ENCODE peak calls at places on chromosome X, in four cellular contexts. M is HepG2, B is K562, C is GM12878. O is an unnamed sample.

GRCh38 chrX:25290132-25290531 is 274.4 kb upstream of the ARX start:
- DNase-seq in M (no peak), B (no peak), C (no peak), O (no peak)

GRCh38 chrX:39052751-39053150 is 251.5 kb downstream of the MID1IP1 start:
- DNase-seq in M (no peak), B (no peak), C (no peak), O (no peak)

GRCh38 chrX:26851981-26852380 is 611.2 kb downstream of the PPP4R3C start:
- DNase-seq in M (peak), B (no peak), C (no peak), O (no peak)

GRCh38 chrX:116694046-116694445 is 231.3 kb upstream of the CT83 start:
- DNase-seq in M (no peak), B (no peak), C (no peak), O (no peak)

GRCh38 chrX:143788265-143788664 is 67.7 kb upstream of the SPANXN2 start:
- DNase-seq in M (no peak), B (no peak), C (no peak), O (no peak)

GRCh38 chrX:39063037-39063436 is 261.8 kb downstream of the MID1IP1 start:
- DNase-seq in M (no peak), B (no peak), C (no peak), O (no peak)

GRCh38 chrX:69065451-69065850 is 99.8 kb downstream of the PJA1 start:
- DNase-seq in M (no peak), B (no peak), C (no peak), O (no peak)

GRCh38 chrX:107731831-107732502 is 43.6 kb downstream of the TSC22D3 start:
- DNase-seq in M (no peak), B (peak), C (no peak), O (peak)

GRCh38 chrX:11890843-11891514 is 132.9 kb downstream of the MSL3 start:
- DNase-seq in M (no peak), B (no peak), C (no peak), O (no peak)

GRCh38 chrX:108359811-108360602 is 78.2 kb downstream of the COL4A6 start:
- DNase-seq in M (no peak), B (no peak), C (no peak), O (no peak)

GRCh38 chrX:39855748-39856129 is 242.0 kb downstream of the BCOR start:
- DNase-seq in M (no peak), B (peak), C (peak), O (no peak)

GRCh38 chrX:155857561-155857960 is 23.6 kb upstream of the VAMP7 start:
- DNase-seq in M (no peak), B (no peak), C (no peak), O (no peak)

GRCh38 chrX:107718156-107718621 is 57.4 kb downstream of the TSC22D3 start:
- DNase-seq in M (peak), B (peak), C (no peak), O (peak)

GRCh38 chrX:39693298-39693697 is 404.5 kb downstream of the BCOR start:
- DNase-seq in M (no peak), B (peak), C (no peak), O (no peak)

GRCh38 chrX:68938244-68939004 is 109.6 kb downstream of the EFNB1 start:
- DNase-seq in M (no peak), B (no peak), C (no peak), O (no peak)

GRCh38 chrX:129777218-129777768 is 2.5 kb upstream of the SASH3 start:
- DNase-seq in M (peak), B (no peak), C (no peak), O (no peak)

GRCh38 chrX:65871671-65872311 is 168.1 kb downstream of the VSIG4 start:
- DNase-seq in M (peak), B (peak), C (peak), O (peak)

GRCh38 chrX:112163916-112164315 is 81.3 kb upstream of the TRPC5 start:
- DNase-seq in M (no peak), B (no peak), C (no peak), O (no peak)

GRCh38 chrX:68415289-68415688 is 18.0 kb downstream of the OPHN1 start:
- DNase-seq in M (no peak), B (no peak), C (no peak), O (no peak)

GRCh38 chrX:119692241-119693031 is 532 bp downstream of the SEPTIN6 start:
- DNase-seq in M (no peak), B (peak), C (no peak), O (peak)

DNA sequence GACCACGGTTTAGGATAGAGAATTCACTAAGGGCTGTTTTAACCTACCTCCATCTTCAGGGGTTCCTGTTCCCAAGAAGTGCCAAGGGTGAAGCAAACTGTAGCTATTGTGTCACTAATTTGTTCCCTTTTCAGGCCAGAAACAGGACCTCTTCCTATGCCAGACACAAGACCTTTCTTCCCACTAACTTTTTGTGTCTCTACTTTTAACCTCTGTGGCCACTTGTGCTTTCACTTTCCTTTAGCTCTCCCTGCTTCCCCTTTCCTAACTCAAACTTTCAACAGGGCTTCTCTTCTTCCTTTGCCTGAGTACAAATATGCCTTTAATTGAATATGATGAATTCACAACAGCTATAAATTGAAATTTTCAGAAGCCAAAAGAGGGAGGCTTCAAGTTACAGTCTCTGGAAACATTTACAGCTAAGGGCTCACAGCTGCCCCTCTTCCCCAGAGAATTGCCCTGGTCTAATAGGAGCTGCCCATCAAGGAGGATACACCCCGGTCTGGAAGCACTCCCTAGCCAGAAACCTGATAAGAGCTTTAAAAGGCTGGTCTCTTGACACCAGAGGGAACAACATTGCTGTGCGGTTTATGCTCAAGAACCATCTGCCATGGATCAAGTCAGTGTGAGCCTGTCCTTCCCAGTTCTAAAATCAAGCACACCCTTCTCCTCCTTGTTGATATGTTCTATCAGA is 61.7 kb upstream of the PLS3 start:
- DNase-seq in M (no peak), B (no peak), C (no peak), O (no peak)
- TF ChIP-seq CREM in M (no peak), B (no peak), C (no peak), O (no peak)

GRCh38 chrX:19174401-19175025 is 52.2 kb upstream of the ADGRG2 start:
- DNase-seq in M (no peak), B (no peak), C (no peak), O (no peak)
- TF ChIP-seq CREM in M (no peak), B (no peak), C (no peak), O (no peak)

GRCh38 chrX:154349979-154350378 is 24.5 kb downstream of the FLNA start:
- DNase-seq in M (no peak), B (no peak), C (no peak), O (no peak)

GRCh38 chrX:154350429-154351182 is 23.8 kb downstream of the FLNA start:
- DNase-seq in M (no peak), B (no peak), C (no peak), O (no peak)

GRCh38 chrX:154352012-154352401 is 22.4 kb downstream of the FLNA start:
- DNase-seq in M (no peak), B (no peak), C (no peak), O (no peak)

GRCh38 chrX:154352466-154352865 is 22.0 kb downstream of the FLNA start:
- DNase-seq in M (no peak), B (no peak), C (no peak), O (no peak)

GRCh38 chrX:154351183-154352011 is 23.0 kb downstream of the FLNA start:
- DNase-seq in M (no peak), B (no peak), C (no peak), O (no peak)
- TF ChIP-seq CREM in M (no peak), B (no peak), C (no peak), O (no peak)

GRCh38 chrX:101691823-101692222 is 32.2 kb upstream of the ARMCX2 start:
- DNase-seq in M (no peak), B (no peak), C (no peak), O (no peak)

DNA sequence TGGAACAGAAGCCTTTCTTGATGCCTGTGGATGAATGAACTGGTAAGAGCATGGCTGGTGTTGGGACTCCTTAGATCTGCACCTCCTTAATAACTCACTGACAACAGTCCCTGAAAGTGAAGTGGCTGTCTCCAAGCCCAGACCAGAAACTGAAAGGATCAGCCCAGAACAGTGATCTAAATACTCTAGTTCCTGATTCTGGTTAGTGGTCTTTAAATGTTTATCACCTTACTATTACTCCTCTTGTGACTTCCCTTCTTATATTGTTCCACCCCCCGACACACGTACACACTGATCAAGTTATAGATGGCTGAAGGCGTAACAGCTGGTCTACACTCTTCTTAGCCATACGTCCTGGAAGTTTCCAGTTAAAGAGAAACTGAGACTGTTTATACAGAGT is 33.8 kb upstream of the ARMCX2 start:
- DNase-seq in M (no peak), B (no peak), C (no peak), O (no peak)
- TF ChIP-seq CREM in M (no peak), B (no peak), C (no peak), O (no peak)

GRCh38 chrX:145405012-145405411 is 157.7 kb downstream of the SPANXN1 start:
- DNase-seq in M (peak), B (peak), C (no peak), O (no peak)
- TF ChIP-seq CREM in M (no peak), B (no peak), C (no peak), O (no peak)

GRCh38 chrX:63918611-63919010 is 133.6 kb upstream of the ARHGEF9 start:
- DNase-seq in M (no peak), B (no peak), C (no peak), O (peak)
- TF ChIP-seq CREM in M (no peak), B (no peak), C (no peak), O (no peak)

DNA sequence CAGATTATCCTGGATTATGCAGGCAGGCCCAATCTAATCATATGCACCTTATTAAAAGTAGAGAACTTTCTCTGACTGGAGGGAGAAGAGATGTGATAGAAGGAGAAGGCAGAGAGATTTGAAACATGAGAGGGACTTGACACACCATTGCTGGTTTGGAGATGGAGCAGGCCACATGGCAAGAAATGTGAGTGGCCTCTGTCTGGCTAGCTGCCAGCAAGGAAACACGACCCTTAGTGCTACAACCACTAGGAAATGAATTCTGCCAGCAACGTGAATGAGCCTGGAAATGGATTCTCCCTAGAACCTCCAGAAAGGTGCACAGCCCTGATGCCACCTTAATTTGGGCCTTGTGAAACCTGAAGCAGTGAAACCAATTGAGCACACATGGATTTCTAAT is 79.5 kb upstream of the MBNL3 start:
- DNase-seq in M (no peak), B (no peak), C (no peak), O (no peak)
- TF ChIP-seq CREM in M (no peak), B (no peak), C (no peak), O (no peak)

GRCh38 chrX:123626962-123627361 is 105.9 kb downstream of the THOC2 start:
- DNase-seq in M (no peak), B (no peak), C (no peak), O (no peak)
- TF ChIP-seq CREM in M (no peak), B (no peak), C (no peak), O (no peak)

GRCh38 chrX:14010566-14010965 is 19.1 kb downstream of the GEMIN8 start:
- DNase-seq in M (no peak), B (no peak), C (no peak), O (no peak)

GRCh38 chrX:14015941-14016340 is 13.8 kb downstream of the GEMIN8 start:
- DNase-seq in M (no peak), B (no peak), C (no peak), O (no peak)

GRCh38 chrX:14014526-14014925 is 15.2 kb downstream of the GEMIN8 start:
- DNase-seq in M (no peak), B (no peak), C (no peak), O (no peak)

GRCh38 chrX:14015294-14015693 is 14.4 kb downstream of the GEMIN8 start:
- DNase-seq in M (no peak), B (no peak), C (no peak), O (no peak)

DNA sequence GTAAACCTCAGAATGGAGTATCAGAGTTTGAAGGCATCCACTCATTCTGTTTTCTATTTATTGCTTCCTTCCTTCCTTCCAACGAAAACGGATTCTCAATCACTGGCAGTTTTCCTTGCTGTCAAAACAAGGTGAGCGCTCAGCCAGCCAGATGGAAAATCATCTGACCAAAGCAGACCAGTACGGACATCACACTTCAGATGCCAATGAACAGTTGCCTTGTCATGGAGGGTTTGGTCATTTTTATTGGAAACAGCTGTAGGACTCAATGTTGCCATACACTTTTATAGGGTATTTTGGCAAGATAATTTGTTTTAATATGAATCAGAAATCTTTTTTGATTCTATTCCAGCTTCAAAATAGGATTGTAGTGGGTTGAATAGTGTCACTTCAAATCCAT is 16.6 kb downstream of the GEMIN8 start:
- DNase-seq in M (no peak), B (no peak), C (no peak), O (no peak)
- TF ChIP-seq CREM in M (no peak), B (no peak), C (no peak), O (no peak)

GRCh38 chrX:10567136-10567535 is 53.2 kb downstream of the MID1 start:
- DNase-seq in M (no peak), B (no peak), C (no peak), O (no peak)

GRCh38 chrX:10569946-10570345 is 50.4 kb downstream of the MID1 start:
- DNase-seq in M (no peak), B (no peak), C (no peak), O (no peak)

GRCh38 chrX:10566726-10567097 is 53.7 kb downstream of the MID1 start:
- DNase-seq in M (no peak), B (no peak), C (no peak), O (no peak)

GRCh38 chrX:10568428-10568827 is 52.0 kb downstream of the MID1 start:
- DNase-seq in M (no peak), B (no peak), C (no peak), O (no peak)

DNA sequence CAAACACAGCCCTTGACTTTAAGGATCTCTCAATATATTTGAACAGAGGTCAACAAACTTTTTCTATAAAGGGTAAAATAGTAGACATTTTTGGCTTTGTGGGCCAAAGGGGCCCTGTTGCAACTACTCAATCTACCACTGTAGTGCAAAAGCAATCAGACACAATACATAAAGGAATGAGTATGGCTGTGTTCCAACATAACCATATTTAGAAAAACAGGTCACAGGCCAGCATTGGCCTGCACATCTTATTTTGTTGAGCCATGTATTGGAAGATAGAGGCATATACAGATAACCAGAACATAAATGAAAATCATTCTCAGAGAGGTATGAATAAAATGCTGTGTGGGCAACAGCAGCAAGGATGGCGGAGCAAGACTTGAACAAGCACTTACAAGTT is 49.8 kb downstream of the MID1 start:
- DNase-seq in M (no peak), B (no peak), C (no peak), O (no peak)
- TF ChIP-seq CREM in M (no peak), B (no peak), C (no peak), O (no peak)

O was measured in WTC11.